ENCODE peak calls at places on chromosome 11, in nine cellular contexts. V is ovary, H is lung, G is upper lobe of right lung, M is breast epithelium, F is K562, E is HL-60, Y is left ventricle myocardium inferior, N is left lung. P is an unnamed sample.

GRCh38 chr11:101444164-101444563 is 139.6 kb downstream of the TRPC6 start:
- DNase-seq in E (no peak), M (no peak), G (no peak), Y (no peak), F (no peak), N (no peak), V (peak; percentile 41), H (no peak), P (peak; percentile 61)

GRCh38 chr11:67605231-67606011 is 1.3 kb upstream of the NDUFV1 start:
- DNase-seq in V (no peak), G (no peak), M (no peak), E (no peak), N (no peak), F (peak; percentile 91), Y (no peak), H (no peak), P (no peak)

GRCh38 chr11:46176421-46176820 is 55.2 kb upstream of the PHF21A start:
- DNase-seq in E (no peak), F (no peak), Y (no peak), V (no peak), M (no peak), G (no peak), H (no peak), N (no peak), P (no peak)

GRCh38 chr11:2443406-2443805 is 908 bp downstream of the TRPM5 start:
- DNase-seq in G (no peak), N (peak; percentile 40), F (no peak), M (no peak), Y (no peak), H (no peak), E (no peak), V (no peak), P (no peak)

GRCh38 chr11:108732395-108732794 is 67.5 kb downstream of the DDX10 start:
- DNase-seq in V (no peak), E (no peak), H (no peak), M (no peak), G (no peak), Y (no peak), N (no peak), F (no peak), P (peak; percentile 76)

GRCh38 chr11:35588627-35589026 is 29.6 kb upstream of the FJX1 start:
- DNase-seq in F (no peak), Y (no peak), M (no peak), V (no peak), N (no peak), G (no peak), H (no peak), E (no peak), P (no peak)

GRCh38 chr11:62444271-62444833 is 25.5 kb downstream of the SCGB1A1 start:
- DNase-seq in F (no peak), V (peak; percentile 80), Y (peak; percentile 62), G (peak; percentile 83), H (peak; percentile 55), N (peak; percentile 81), M (no peak), E (peak; percentile 44), P (no peak)

GRCh38 chr11:33687733-33688479 is 12.7 kb downstream of the C11orf91 start:
- DNase-seq in Y (no peak), H (no peak), V (peak; percentile 43), G (no peak), F (peak; percentile 72), E (peak; percentile 37), N (no peak), M (no peak), P (peak; percentile 64)

GRCh38 chr11:43984519-43985385 is 42.3 kb downstream of the C11orf96 start:
- DNase-seq in G (peak; percentile 86), N (no peak), H (peak; percentile 81), M (no peak), V (no peak), F (no peak), E (no peak), Y (no peak), P (peak; percentile 82)

GRCh38 chr11:130674686-130675085 is 226.2 kb downstream of the ADAMTS15 start:
- DNase-seq in G (no peak), M (no peak), H (no peak), E (no peak), F (no peak), V (no peak), N (no peak), Y (no peak), P (no peak)

GRCh38 chr11:130675917-130676316 is 227.5 kb downstream of the ADAMTS15 start:
- DNase-seq in G (no peak), F (no peak), E (no peak), Y (no peak), V (no peak), H (no peak), N (no peak), M (no peak), P (no peak)

GRCh38 chr11:130677486-130678153 is 229.2 kb downstream of the ADAMTS15 start:
- DNase-seq in H (no peak), E (no peak), M (no peak), Y (peak; percentile 23), F (no peak), N (no peak), G (no peak), V (no peak), P (peak; percentile 35)

GRCh38 chr11:130673698-130674097 is 225.3 kb downstream of the ADAMTS15 start:
- DNase-seq in Y (no peak), M (no peak), H (no peak), V (no peak), F (no peak), N (no peak), E (no peak), G (no peak), P (no peak)

GRCh38 chr11:130675456-130675855 is 227.0 kb downstream of the ADAMTS15 start:
- DNase-seq in E (no peak), M (no peak), V (no peak), N (no peak), Y (peak; percentile 86), G (no peak), F (no peak), H (no peak), P (peak; percentile 41)
- H3K27ac ChIP-seq in E (no peak overlapping the region), M (peak overlapping the region; percentile 48), V (no peak overlapping the region), N (peak overlapping the region; percentile 27), Y (peak overlapping the region; percentile 90), G (peak overlapping the region; percentile 60), F (no peak overlapping the region), H (peak overlapping the region; percentile 72), P (peak overlapping the region; percentile 4)

DNA sequence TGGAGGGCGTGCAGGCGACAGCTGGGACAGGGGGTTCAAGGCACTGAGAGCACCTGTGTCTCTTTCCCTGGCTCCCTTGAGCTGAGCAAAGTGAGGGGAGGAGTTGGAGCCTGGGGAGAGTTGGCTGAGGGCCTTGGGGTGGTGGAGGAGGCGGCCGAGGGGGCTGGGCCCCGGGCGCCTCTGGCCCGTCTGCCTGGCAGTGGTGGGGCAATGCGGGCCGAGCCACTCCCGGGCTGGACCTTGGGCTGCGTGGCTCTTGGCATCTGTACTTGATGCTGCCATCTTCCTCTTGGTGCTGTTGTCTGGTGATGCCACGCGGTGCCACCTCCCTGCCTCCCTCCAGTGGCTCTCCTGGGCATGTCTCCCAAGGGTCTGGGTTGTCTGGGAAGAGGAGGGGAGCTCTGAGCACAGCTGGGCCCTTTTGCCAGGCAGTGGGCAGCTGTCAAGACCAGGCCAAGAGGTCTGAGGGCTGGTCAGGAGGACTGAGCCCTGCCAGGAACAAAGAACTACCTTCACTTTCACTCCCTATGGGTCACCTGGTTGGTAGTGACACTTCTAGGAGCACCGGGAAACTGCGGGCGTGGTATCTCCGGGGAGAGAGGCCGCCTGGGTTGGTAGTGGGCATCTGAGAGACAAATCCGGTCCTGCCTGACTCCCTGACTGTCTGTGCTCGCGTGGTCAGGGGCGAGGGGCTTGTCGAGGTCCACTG is 1.3 kb downstream of the GRIK4 start:
- DNase-seq in H (no peak), E (no peak), N (peak; percentile 61), G (peak; percentile 62), M (no peak), F (no peak), V (no peak), Y (no peak), P (no peak)
- TF ChIP-seq CTCF in H (no peak), E (no peak), N (no peak), G (no peak), M (no peak), F (no peak), V (no peak), Y (no peak), P (no peak)

DNA sequence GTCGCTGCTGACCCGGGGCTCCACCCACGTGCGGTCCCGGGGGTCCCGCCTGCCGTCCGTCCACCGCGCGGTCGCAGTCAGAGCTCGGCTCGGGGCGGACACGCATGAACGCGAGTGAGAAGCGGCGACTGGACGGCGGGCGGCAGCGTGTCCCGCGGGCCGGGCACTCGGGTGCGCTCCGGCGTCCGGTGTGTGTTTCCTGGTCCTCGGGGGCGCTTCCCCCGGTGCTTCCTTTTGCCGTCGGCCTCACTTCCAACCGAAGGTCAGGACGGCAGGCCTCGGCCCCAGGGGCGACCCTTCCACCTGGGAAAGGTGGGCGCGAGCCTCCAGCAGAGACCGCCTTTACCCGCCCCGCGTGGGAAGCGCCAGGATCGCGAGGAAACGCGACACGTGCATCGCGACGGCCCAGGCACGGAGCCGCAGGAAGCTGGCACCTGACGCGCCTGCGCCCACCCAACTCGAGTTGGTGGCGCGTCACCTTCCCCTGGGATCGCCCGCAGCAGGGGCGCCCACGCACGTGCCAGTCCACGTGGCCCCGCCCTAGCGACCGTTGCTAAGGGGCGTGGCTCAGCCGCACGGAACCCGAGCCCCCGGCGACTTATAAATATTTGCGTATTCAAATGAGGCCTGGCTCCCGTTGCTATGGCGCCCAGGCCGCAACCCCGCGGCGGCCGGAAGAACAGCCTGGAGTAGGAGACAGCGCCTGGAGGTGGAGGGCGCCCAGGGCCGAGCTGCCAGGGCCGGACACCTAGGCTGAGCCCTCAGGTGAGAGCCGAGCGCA is at the start of gene LRRC56:
- DNase-seq in M (peak; percentile 83), H (peak; percentile 84), G (peak; percentile 94), F (peak; percentile 95), E (peak; percentile 80), Y (peak; percentile 74), N (peak; percentile 92), V (peak; percentile 84), P (peak; percentile 94)
- H3K4me3 ChIP-seq in M (peak within 1 kb of the TSS; percentile 74), H (peak within 1 kb of the TSS; percentile 30), G (peak within 1 kb of the TSS; percentile 71), F (peak within 1 kb of the TSS; percentile 78), E (peak within 1 kb of the TSS; percentile 12), Y (peak within 1 kb of the TSS; percentile 94), N (peak within 1 kb of the TSS; percentile 88), V (peak within 1 kb of the TSS; percentile 22), P (no peak within 1 kb of the TSS)

DNA sequence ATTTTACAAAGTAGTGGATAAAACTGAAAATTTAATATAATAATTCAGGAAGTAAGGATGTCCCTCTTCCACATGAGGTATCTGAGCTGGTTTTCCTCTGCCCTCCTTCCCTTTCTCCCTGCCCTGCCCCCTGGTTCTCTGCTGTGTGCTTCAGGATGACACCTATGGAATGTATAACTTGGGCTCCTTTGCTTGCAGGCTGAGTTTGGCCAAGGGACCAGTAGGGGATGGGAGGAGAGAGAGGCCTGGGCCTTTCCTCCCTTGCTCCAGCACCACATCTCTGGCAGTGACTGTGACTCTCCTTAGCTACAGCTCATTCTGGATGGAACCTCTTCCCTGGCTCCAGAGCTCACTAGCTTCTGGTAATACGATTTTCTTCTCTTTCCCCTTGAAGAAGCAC is 10.1 kb downstream of the IRAG1 start:
- DNase-seq in M (no peak), H (no peak), F (no peak), G (no peak), N (no peak), Y (no peak), V (no peak), E (no peak), P (no peak)
- H3K27ac ChIP-seq in M (no peak overlapping the region), H (no peak overlapping the region), F (no peak overlapping the region), G (no peak overlapping the region), N (no peak overlapping the region), Y (no peak overlapping the region), V (no peak overlapping the region), E (no peak overlapping the region), P (no peak overlapping the region)